ENCODE peak calls at places on chromosomes 12 and 14, in four cellular contexts. X, E, P and O are unnamed samples.

GRCh38 chr14:100879782-100880181 is 23.7 kb downstream of the RTL1 start:
- DNase-seq in X (no peak), E (no peak), P (no peak), O (no peak)

GRCh38 chr12:38282886-38283285 is 33.7 kb upstream of the ALG10B start:
- DNase-seq in X (no peak), E (no peak), P (no peak), O (peak)

GRCh38 chr14:91177073-91177796 is 63.4 kb downstream of the DGLUCY start:
- DNase-seq in X (peak), E (peak), P (peak), O (peak)

GRCh38 chr12:110102255-110102654 is 21.9 kb upstream of the IFT81 start:
- DNase-seq in X (peak), E (peak), P (no peak), O (peak)

GRCh38 chr12:50986961-50987737 is 34.8 kb downstream of the HIGD1C start:
- DNase-seq in X (no peak), E (peak), P (no peak), O (peak)

GRCh38 chr12:51419473-51420228 is 5.0 kb upstream of the SLC4A8 start:
- DNase-seq in X (no peak), E (no peak), P (no peak), O (no peak)

GRCh38 chr14:104656014-104656714 is 33.3 kb upstream of the INF2 start:
- DNase-seq in X (peak), E (no peak), P (no peak), O (no peak)

GRCh38 chr14:52020866-52021717 is 31.7 kb downstream of the RTRAF start:
- DNase-seq in X (no peak), E (no peak), P (no peak), O (no peak)

GRCh38 chr12:132747896-132748295 is 13.7 kb downstream of the ANKLE2 start:
- DNase-seq in X (no peak), E (no peak), P (no peak), O (no peak)